ENCODE peak calls at places on chromosome 9, in six cellular contexts. A is left ventricle myocardium superior; R is T-helper 17 cell; I is stimulated activated CD8-positive, alpha-beta memory T cell treated with anti-CD3 and anti-CD28 coated beads, Interleukin-15, amount 100 ng/mL, for 4 hours; Y is activated CD4-positive, alpha-beta T cell treated with anti-CD3 and anti-CD28 coated beads for 48 hours; M is RKO. B is an unnamed sample.

GRCh38 chr9:91903126-91903911 is 46.7 kb downstream of the ROR2 start:
- DNase-seq in Y (no peak), A (no peak), I (no peak), M (no peak), R (no peak), B (no peak)

GRCh38 chr9:79020266-79020665 is 551.5 kb upstream of the TLE4 start:
- DNase-seq in R (no peak), M (no peak), Y (no peak), A (no peak), I (no peak), B (no peak)

GRCh38 chr9:16386579-16387077 is 483.8 kb downstream of the BNC2 start:
- DNase-seq in R (no peak), Y (no peak), M (no peak), A (no peak), I (no peak), B (no peak)

GRCh38 chr9:131809941-131810344 is 70.1 kb upstream of the RAPGEF1 start:
- DNase-seq in A (no peak), Y (no peak), R (no peak), I (no peak), M (no peak), B (no peak)

GRCh38 chr9:72958485-72959266 is 5.8 kb upstream of the ALDH1A1 start:
- DNase-seq in I (no peak), Y (no peak), A (no peak), R (no peak), M (no peak), B (no peak)

GRCh38 chr9:136539427-136540412 is 6.1 kb downstream of the NOTCH1 start:
- DNase-seq in Y (peak), R (peak), I (peak), M (peak), A (peak), B (peak)

GRCh38 chr9:96523429-96523828 is 73.5 kb downstream of the HABP4 start:
- DNase-seq in I (no peak), R (no peak), Y (no peak), A (peak), M (no peak), B (no peak)

GRCh38 chr9:21455320-21455719 is 15.1 kb downstream of the IFNA1 start:
- DNase-seq in I (no peak), R (no peak), Y (peak), A (no peak), M (peak), B (peak)

GRCh38 chr9:129626079-129626943 is at the start of gene NTMT1:
- DNase-seq in Y (peak), I (peak), M (peak), A (peak), R (peak), B (peak)

GRCh38 chr9:71459082-71459481 is 309.2 kb downstream of the CEMIP2 start:
- DNase-seq in M (no peak), I (no peak), Y (no peak), R (no peak), A (no peak), B (no peak)

GRCh38 chr9:127873223-127873691 is 4.2 kb downstream of the AK1 start:
- DNase-seq in A (no peak), I (no peak), Y (no peak), R (no peak), M (no peak), B (no peak)

GRCh38 chr9:128113526-128114325 is 13.8 kb downstream of the PTGES2 start:
- DNase-seq in Y (no peak), M (no peak), I (no peak), R (no peak), A (peak), B (no peak)

GRCh38 chr9:132046456-132046855 is 33.2 kb downstream of the MED27 start:
- DNase-seq in I (no peak), Y (no peak), R (no peak), A (no peak), M (no peak), B (no peak)

GRCh38 chr9:6805532-6805931 is 47.8 kb downstream of the KDM4C start:
- DNase-seq in I (no peak), Y (no peak), A (peak), R (no peak), M (peak), B (no peak)

GRCh38 chr9:82549174-82549821 is 513.6 kb downstream of the RASEF start:
- DNase-seq in A (no peak), I (no peak), R (no peak), M (no peak), Y (no peak), B (no peak)

GRCh38 chr9:6415266-6415665 is 2.3 kb downstream of the UHRF2 start:
- DNase-seq in R (no peak), A (no peak), M (peak), Y (peak), I (no peak), B (no peak)

GRCh38 chr9:136179761-136180160 is 25.2 kb downstream of the LHX3 start:
- DNase-seq in I (no peak), A (no peak), R (no peak), M (no peak), Y (no peak), B (no peak)

GRCh38 chr9:114662081-114662989 is 4.7 kb upstream of the TEX53 start:
- DNase-seq in R (peak), M (peak), A (no peak), I (no peak), Y (peak), B (peak)

GRCh38 chr9:61671276-61671973 is 481.6 kb downstream of the SPATA31A7 start:
- DNase-seq in A (no peak), M (no peak), R (no peak), Y (no peak), I (no peak), B (no peak)

GRCh38 chr9:35042081-35042604 is 30.3 kb downstream of the VCP start:
- DNase-seq in Y (no peak), R (no peak), M (no peak), I (no peak), A (no peak), B (no peak)

GRCh38 chr9:120324996-120325642 is 254.8 kb downstream of the CDK5RAP2 start:
- DNase-seq in A (no peak), Y (no peak), I (no peak), R (no peak), M (no peak), B (no peak)

GRCh38 chr9:82574911-82575310 is 488.0 kb downstream of the RASEF start:
- DNase-seq in I (no peak), M (no peak), A (no peak), Y (no peak), R (no peak), B (no peak)

GRCh38 chr9:18268381-18268780 is 205.6 kb upstream of the ADAMTSL1 start:
- DNase-seq in Y (no peak), I (no peak), A (no peak), R (no peak), M (no peak), B (no peak)

GRCh38 chr9:87336914-87337333 is 160.7 kb upstream of the DAPK1 start:
- DNase-seq in A (no peak), I (no peak), M (peak), R (no peak), Y (peak), B (peak)

GRCh38 chr9:121650220-121651013 is 1.0 kb upstream of the DAB2IP start:
- DNase-seq in Y (peak), M (no peak), R (no peak), I (no peak), A (peak), B (no peak)

GRCh38 chr9:27924502-27924901 is 351.2 kb upstream of the C9orf72 start:
- DNase-seq in A (no peak), I (no peak), M (no peak), Y (no peak), R (no peak), B (no peak)

GRCh38 chr9:120692901-120693573 is 21.2 kb downstream of the MEGF9 start:
- DNase-seq in I (no peak), M (no peak), A (no peak), R (no peak), Y (no peak), B (no peak)

GRCh38 chr9:121286688-121286972 is 18.7 kb downstream of the GSN start:
- DNase-seq in I (no peak), Y (no peak), A (no peak), M (no peak), R (no peak), B (no peak)

GRCh38 chr9:14423816-14424261 is 109.9 kb upstream of the NFIB start:
- DNase-seq in A (no peak), M (no peak), R (no peak), I (no peak), Y (no peak), B (no peak)

GRCh38 chr9:138025417-138025816 is 147.8 kb downstream of the CACNA1B start:
- DNase-seq in R (no peak), A (no peak), M (no peak), I (no peak), Y (no peak), B (no peak)

GRCh38 chr9:35490910-35491465 is 1.1 kb downstream of the RUSC2 start:
- DNase-seq in I (no peak), A (no peak), R (no peak), M (peak), Y (no peak), B (no peak)

GRCh38 chr9:91193658-91194391 is 167.9 kb downstream of the AUH start:
- DNase-seq in A (peak), M (peak), R (peak), I (peak), Y (peak), B (peak)

GRCh38 chr9:69809304-69809863 is 11.2 kb upstream of the CFAP95 start:
- DNase-seq in Y (peak), M (no peak), R (no peak), I (no peak), A (no peak), B (no peak)

GRCh38 chr9:71242081-71242480 is 120.7 kb upstream of the TRPM3 start:
- DNase-seq in A (no peak), Y (no peak), R (no peak), I (no peak), M (no peak), B (no peak)

GRCh38 chr9:123689701-123690428 is 240.1 kb downstream of the DENND1A start:
- DNase-seq in M (no peak), A (no peak), Y (no peak), I (no peak), R (no peak), B (no peak)

GRCh38 chr9:110040788-110041187 is 167.2 kb downstream of the C9orf152 start:
- DNase-seq in A (no peak), Y (no peak), R (no peak), M (no peak), I (no peak), B (no peak)

B was measured in T-helper 1 cell.